ENCODE peak calls at places on chromosome 22, in ten cellular contexts. H, R, Q, P, K, I, B, M, J and F are unnamed samples. For H3K9me3 and H3K4me1, the result is how much of the 10 kb centered on the place peaks cover.

GRCh38 chr22:37546436-37547248 is 13.6 kb upstream of the CDC42EP1 start:
- DNase-seq in H (no peak), K (peak), M (peak), P (peak), I (peak), B (peak), J (no peak), R (peak), Q (no peak), F (peak)

GRCh38 chr22:22685586-22685985 is 41.2 kb downstream of the GGTLC2 start:
- DNase-seq in H (no peak), K (no peak), J (no peak), Q (no peak), M (no peak), P (no peak), I (no peak), R (no peak), B (no peak), F (no peak)

GRCh38 chr22:26702906-26703830 is 45.8 kb downstream of the MIAT start:
- DNase-seq in B (peak), K (no peak), H (no peak), Q (no peak), J (no peak), M (no peak), R (no peak), P (no peak), I (no peak), F (no peak)

GRCh38 chr22:17774206-17774927 is at the start of gene BID:
- DNase-seq in K (peak), M (peak), B (peak), J (no peak), P (peak), Q (no peak), H (peak), R (peak), I (peak), F (peak)

GRCh38 chr22:43126506-43127165 is 16.1 kb downstream of the BIK start:
- DNase-seq in I (no peak), K (no peak), H (no peak), Q (peak), J (no peak), P (no peak), R (no peak), M (no peak), B (peak), F (no peak)

GRCh38 chr22:19175602-19176174 is 2.8 kb downstream of the SLC25A1 start:
- DNase-seq in H (no peak), K (no peak), M (no peak), R (no peak), P (no peak), I (peak), J (no peak), B (no peak), Q (no peak), F (no peak)

GRCh38 chr22:24731786-24732185 is 42.7 kb downstream of the PIWIL3 start:
- DNase-seq in H (no peak), K (no peak), M (no peak), Q (no peak), J (no peak), R (no peak), B (no peak), I (no peak), P (no peak), F (no peak)

GRCh38 chr22:37735054-37735453 is 38.2 kb downstream of the TRIOBP start:
- DNase-seq in R (peak), I (peak), P (no peak), Q (no peak), H (no peak), K (peak), J (no peak), B (no peak), M (no peak), F (peak)

GRCh38 chr22:25754527-25755202 is 12.7 kb downstream of the MYO18B start:
- DNase-seq in K (no peak), J (no peak), Q (no peak), B (no peak), H (no peak), P (no peak), R (peak), M (peak), I (peak), F (no peak)

GRCh38 chr22:44389181-44389580 is 76.4 kb upstream of the SHISAL1 start:
- DNase-seq in B (no peak), J (no peak), P (no peak), H (no peak), K (no peak), I (peak), R (no peak), M (no peak), Q (peak), F (no peak)

GRCh38 chr22:46028069-46028991 is 51.4 kb upstream of the WNT7B start:
- DNase-seq in M (peak), I (no peak), R (no peak), Q (no peak), B (no peak), K (peak), J (no peak), H (no peak), P (no peak), F (no peak)

GRCh38 chr22:27100789-27101188 is 443.4 kb downstream of the MIAT start:
- DNase-seq in B (peak), J (no peak), I (no peak), M (peak), R (peak), K (peak), P (no peak), Q (no peak), H (no peak), F (no peak)

GRCh38 chr22:30265851-30266444 is 703 bp downstream of the OSM start:
- DNase-seq in Q (no peak), J (peak), K (no peak), I (peak), R (no peak), B (no peak), P (peak), M (no peak), H (peak), F (no peak)

GRCh38 chr22:35205956-35206355 is 51.3 kb upstream of the HMGXB4 start:
- DNase-seq in K (no peak), B (no peak), I (no peak), P (no peak), Q (no peak), H (no peak), J (no peak), M (no peak), R (peak), F (no peak)

GRCh38 chr22:38164578-38164953 is 17.1 kb downstream of the PLA2G6 start:
- DNase-seq in B (no peak), J (no peak), H (no peak), I (no peak), M (no peak), Q (no peak), K (no peak), R (peak), P (no peak), F (no peak)

GRCh38 chr22:42856179-42856864 is 751 bp downstream of the ARFGAP3 start:
- DNase-seq in P (peak), M (peak), B (peak), J (no peak), H (peak), I (peak), Q (no peak), K (peak), R (peak), F (peak)

GRCh38 chr22:23838686-23839468 is at the start of gene DERL3:
- DNase-seq in J (peak), H (peak), R (peak), Q (peak), B (peak), M (peak), I (peak), K (peak), P (peak), F (peak)

DNA sequence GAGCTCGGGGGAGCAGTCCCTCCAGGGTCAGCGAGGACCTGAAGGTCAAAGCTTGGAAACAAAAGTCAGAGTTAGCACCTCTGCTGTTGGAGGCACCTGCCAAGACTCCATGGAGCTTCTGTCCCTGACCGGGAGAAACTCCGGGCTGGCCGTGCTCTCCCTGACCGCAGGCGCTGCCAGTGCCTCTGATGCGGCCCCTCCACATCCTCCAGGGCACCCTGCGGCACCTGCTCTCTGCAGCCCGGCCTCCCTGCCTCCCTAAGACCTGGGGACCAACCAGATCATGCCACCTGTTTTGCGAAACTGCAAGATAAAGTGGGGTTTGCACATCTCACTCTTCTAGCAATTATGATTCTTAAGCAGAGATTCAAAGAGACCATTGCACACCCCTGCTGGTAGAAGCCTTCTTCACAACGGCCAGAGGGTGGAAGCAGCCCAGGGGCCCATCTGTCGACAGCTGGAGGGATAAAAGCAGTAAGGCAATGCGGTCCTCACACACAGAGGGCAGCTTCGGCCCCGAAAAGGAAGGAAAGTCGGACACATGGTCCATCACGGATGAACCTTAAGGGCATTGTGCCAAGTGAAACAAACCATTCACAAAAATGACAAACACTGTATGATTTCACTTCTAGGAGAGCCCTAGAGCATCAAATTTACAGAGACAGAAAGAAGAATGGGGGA is 477.1 kb downstream of the BRD1 start:
- DNase-seq in R (no peak), J (no peak), B (no peak), M (no peak), H (no peak), P (no peak), K (no peak), I (peak), Q (no peak), F (no peak)
- H3K9me3 ChIP-seq in R (under half), J (under half), B (under half), M (under half), H (under half), P (under half), K (under half), I (under half), Q (under half), F (under half)

GRCh38 chr22:50640857-50641647 is 13.1 kb upstream of the ARSA start:
- DNase-seq in M (no peak), R (no peak), J (no peak), Q (no peak), H (no peak), I (no peak), B (no peak), P (no peak), K (no peak), F (no peak)

GRCh38 chr22:50641696-50642607 is 14.0 kb upstream of the ARSA start:
- DNase-seq in H (no peak), I (no peak), R (peak), P (no peak), Q (no peak), B (peak), J (no peak), M (no peak), K (peak), F (no peak)
- H3K4me1 ChIP-seq in H (under half), I (under half), R (under half), P (under half), Q (under half), B (under half), J (under half), M (under half), K (under half), F (under half)

GRCh38 chr22:47601666-47602065 is 839.2 kb downstream of the TBC1D22A start:
- DNase-seq in M (no peak), R (no peak), J (no peak), P (no peak), K (peak), Q (no peak), B (no peak), H (no peak), I (no peak), F (no peak)

GRCh38 chr22:47599753-47600152 is 837.3 kb downstream of the TBC1D22A start:
- DNase-seq in J (no peak), M (no peak), H (no peak), I (no peak), K (no peak), R (no peak), P (no peak), Q (no peak), B (no peak), F (no peak)

GRCh38 chr22:47600791-47601400 is 838.4 kb downstream of the TBC1D22A start:
- DNase-seq in B (no peak), M (no peak), I (no peak), J (no peak), R (no peak), H (no peak), K (no peak), Q (no peak), P (no peak), F (no peak)

GRCh38 chr22:47598864-47599263 is 836.4 kb downstream of the TBC1D22A start:
- DNase-seq in Q (no peak), H (no peak), K (no peak), B (no peak), I (no peak), M (no peak), R (no peak), P (no peak), J (no peak), F (no peak)

GRCh38 chr22:47600281-47600680 is 837.8 kb downstream of the TBC1D22A start:
- DNase-seq in J (no peak), M (no peak), R (no peak), B (no peak), H (no peak), K (no peak), P (no peak), Q (no peak), I (no peak), F (no peak)
- H3K9me3 ChIP-seq in J (under half), M (under half), R (under half), B (under half), H (under half), K (under half), P (under half), Q (under half), I (under half), F (under half)

GRCh38 chr22:39467390-39467901 is 10.6 kb downstream of the MGAT3 start:
- DNase-seq in P (no peak), Q (no peak), R (no peak), M (no peak), K (no peak), I (no peak), J (no peak), H (no peak), B (no peak), F (no peak)

GRCh38 chr22:39462443-39463147 is 5.8 kb downstream of the MGAT3 start:
- DNase-seq in K (no peak), P (no peak), Q (no peak), B (no peak), M (no peak), I (no peak), H (no peak), R (peak), J (no peak), F (no peak)

GRCh38 chr22:39466228-39467006 is 9.6 kb downstream of the MGAT3 start:
- DNase-seq in R (no peak), I (no peak), B (no peak), K (no peak), P (no peak), M (no peak), J (no peak), Q (no peak), H (no peak), F (no peak)

GRCh38 chr22:39463277-39463676 is 6.5 kb downstream of the MGAT3 start:
- DNase-seq in J (no peak), B (no peak), K (no peak), H (no peak), I (no peak), M (no peak), Q (no peak), R (no peak), P (no peak), F (no peak)

GRCh38 chr22:39463931-39464390 is 7.1 kb downstream of the MGAT3 start:
- DNase-seq in J (no peak), P (no peak), Q (no peak), H (no peak), M (no peak), K (no peak), I (peak), B (peak), R (no peak), F (no peak)
- H3K4me1 ChIP-seq in J (half or more), P (under half), Q (under half), H (under half), M (under half), K (under half), I (under half), B (under half), R (under half), F (under half)